ENCODE peak calls at places on chromosomes 13 and 19, in five cellular contexts. One of them, this sample, is unnamed.

GRCh38 chr19:16032509-16033135 is 43.7 kb upstream of the TPM4 start:
- DNase-seq in esophagus squamous epithelium: no peak
- DNase-seq in adrenal gland: peak
- DNase-seq in Peyer's patch: no peak
- DNase-seq in ascending aorta: no peak
- DNase-seq in this sample: no peak

GRCh38 chr13:47213057-47213456 is 316.2 kb upstream of the HTR2A start:
- DNase-seq in esophagus squamous epithelium: no peak
- DNase-seq in adrenal gland: no peak
- DNase-seq in Peyer's patch: no peak
- DNase-seq in ascending aorta: no peak
- DNase-seq in this sample: peak

GRCh38 chr13:113588394-113589111 is 4.0 kb downstream of the TFDP1 start:
- DNase-seq in Peyer's patch: no peak
- DNase-seq in ascending aorta: no peak
- DNase-seq in esophagus squamous epithelium: no peak
- DNase-seq in adrenal gland: no peak
- DNase-seq in this sample: no peak

GRCh38 chr19:29120471-29120870 is 92.5 kb downstream of the UQCRFS1 start:
- DNase-seq in ascending aorta: no peak
- DNase-seq in Peyer's patch: no peak
- DNase-seq in esophagus squamous epithelium: no peak
- DNase-seq in adrenal gland: no peak
- DNase-seq in this sample: no peak

GRCh38 chr13:95660981-95661581 is 15.9 kb upstream of the DNAJC3 start:
- DNase-seq in ascending aorta: no peak
- DNase-seq in Peyer's patch: no peak
- DNase-seq in esophagus squamous epithelium: no peak
- DNase-seq in adrenal gland: no peak
- DNase-seq in this sample: peak

GRCh38 chr19:29849234-29849633 is 37.4 kb downstream of the CCNE1 start:
- DNase-seq in adrenal gland: no peak
- DNase-seq in esophagus squamous epithelium: no peak
- DNase-seq in Peyer's patch: no peak
- DNase-seq in ascending aorta: no peak
- DNase-seq in this sample: no peak

GRCh38 chr13:25237083-25237482 is 50.2 kb downstream of the MTMR6 start:
- DNase-seq in Peyer's patch: no peak
- DNase-seq in adrenal gland: no peak
- DNase-seq in esophagus squamous epithelium: no peak
- DNase-seq in ascending aorta: no peak
- DNase-seq in this sample: no peak

GRCh38 chr13:95233026-95233635 is 68.1 kb downstream of the ABCC4 start:
- DNase-seq in esophagus squamous epithelium: no peak
- DNase-seq in adrenal gland: no peak
- DNase-seq in Peyer's patch: no peak
- DNase-seq in ascending aorta: no peak
- DNase-seq in this sample: no peak

GRCh38 chr19:10353793-10354391 is 14.5 kb upstream of the ICAM3 start:
- DNase-seq in esophagus squamous epithelium: no peak
- DNase-seq in ascending aorta: no peak
- DNase-seq in adrenal gland: peak
- DNase-seq in Peyer's patch: no peak
- DNase-seq in this sample: peak

GRCh38 chr13:111341886-111342285 is 21.4 kb downstream of the TEX29 start:
- DNase-seq in esophagus squamous epithelium: no peak
- DNase-seq in Peyer's patch: no peak
- DNase-seq in ascending aorta: no peak
- DNase-seq in adrenal gland: no peak
- DNase-seq in this sample: no peak

GRCh38 chr13:30268673-30269072 is 38.7 kb downstream of the KATNAL1 start:
- DNase-seq in esophagus squamous epithelium: no peak
- DNase-seq in Peyer's patch: no peak
- DNase-seq in adrenal gland: no peak
- DNase-seq in ascending aorta: no peak
- DNase-seq in this sample: peak

GRCh38 chr19:29893606-29894284 is 48.3 kb upstream of the URI1 start:
- DNase-seq in adrenal gland: no peak
- DNase-seq in ascending aorta: no peak
- DNase-seq in esophagus squamous epithelium: no peak
- DNase-seq in Peyer's patch: no peak
- DNase-seq in this sample: no peak

GRCh38 chr13:27965740-27966640 is 3.1 kb downstream of the CDX2 start:
- DNase-seq in adrenal gland: no peak
- DNase-seq in ascending aorta: no peak
- DNase-seq in Peyer's patch: no peak
- DNase-seq in esophagus squamous epithelium: no peak
- DNase-seq in this sample: no peak

GRCh38 chr19:38980583-38981374 is 5.2 kb upstream of the FBXO17 start:
- DNase-seq in Peyer's patch: no peak
- DNase-seq in ascending aorta: no peak
- DNase-seq in esophagus squamous epithelium: no peak
- DNase-seq in adrenal gland: no peak
- DNase-seq in this sample: no peak

GRCh38 chr19:14502334-14503092 is 6.6 kb upstream of the GIPC1 start:
- DNase-seq in Peyer's patch: no peak
- DNase-seq in ascending aorta: no peak
- DNase-seq in esophagus squamous epithelium: no peak
- DNase-seq in adrenal gland: no peak
- DNase-seq in this sample: peak

GRCh38 chr19:5045015-5045414 is 76.1 kb downstream of the KDM4B start:
- DNase-seq in esophagus squamous epithelium: no peak
- DNase-seq in adrenal gland: no peak
- DNase-seq in ascending aorta: no peak
- DNase-seq in Peyer's patch: no peak
- DNase-seq in this sample: no peak

GRCh38 chr19:53982056-53982455 is 9.4 kb upstream of the CACNG6 start:
- DNase-seq in ascending aorta: no peak
- DNase-seq in esophagus squamous epithelium: no peak
- DNase-seq in Peyer's patch: no peak
- DNase-seq in adrenal gland: no peak
- DNase-seq in this sample: peak

GRCh38 chr13:39422845-39423565 is 180.0 kb downstream of the LHFPL6 start:
- DNase-seq in Peyer's patch: no peak
- DNase-seq in esophagus squamous epithelium: no peak
- DNase-seq in adrenal gland: no peak
- DNase-seq in ascending aorta: no peak
- DNase-seq in this sample: peak

GRCh38 chr13:76976488-76976887 is 15.4 kb upstream of the CLN5 start:
- DNase-seq in esophagus squamous epithelium: no peak
- DNase-seq in Peyer's patch: no peak
- DNase-seq in ascending aorta: no peak
- DNase-seq in adrenal gland: no peak
- DNase-seq in this sample: peak

GRCh38 chr13:95643814-95644598 is 500 bp downstream of the DZIP1 start:
- DNase-seq in Peyer's patch: no peak
- DNase-seq in ascending aorta: no peak
- DNase-seq in adrenal gland: no peak
- DNase-seq in esophagus squamous epithelium: no peak
- DNase-seq in this sample: peak

GRCh38 chr19:41913476-41914190 is 14.6 kb downstream of the ERFL start:
- DNase-seq in Peyer's patch: no peak
- DNase-seq in ascending aorta: no peak
- DNase-seq in esophagus squamous epithelium: no peak
- DNase-seq in adrenal gland: no peak
- DNase-seq in this sample: no peak
- H3K4me3 ChIP-seq in Peyer's patch: no peak
- H3K4me3 ChIP-seq in ascending aorta: no peak
- H3K4me3 ChIP-seq in esophagus squamous epithelium: no peak
- H3K4me3 ChIP-seq in adrenal gland: no peak
- H3K4me3 ChIP-seq in this sample: no peak

GRCh38 chr13:49220035-49220855 is at the start of gene MLNR:
- DNase-seq in Peyer's patch: no peak
- DNase-seq in esophagus squamous epithelium: no peak
- DNase-seq in ascending aorta: no peak
- DNase-seq in adrenal gland: no peak
- DNase-seq in this sample: peak

GRCh38 chr13:49220856-49221614 is 897 bp downstream of the MLNR start:
- DNase-seq in esophagus squamous epithelium: no peak
- DNase-seq in adrenal gland: no peak
- DNase-seq in Peyer's patch: no peak
- DNase-seq in ascending aorta: no peak
- DNase-seq in this sample: no peak

GRCh38 chr13:49218493-49219051 is 1.6 kb upstream of the MLNR start:
- DNase-seq in ascending aorta: no peak
- DNase-seq in Peyer's patch: no peak
- DNase-seq in adrenal gland: no peak
- DNase-seq in esophagus squamous epithelium: no peak
- DNase-seq in this sample: peak

GRCh38 chr13:49217962-49218492 is 2.1 kb upstream of the MLNR start:
- DNase-seq in adrenal gland: no peak
- DNase-seq in esophagus squamous epithelium: no peak
- DNase-seq in ascending aorta: no peak
- DNase-seq in Peyer's patch: no peak
- DNase-seq in this sample: no peak

GRCh38 chr13:49219647-49220034 is 497 bp upstream of the MLNR start:
- DNase-seq in adrenal gland: no peak
- DNase-seq in ascending aorta: no peak
- DNase-seq in Peyer's patch: no peak
- DNase-seq in esophagus squamous epithelium: no peak
- DNase-seq in this sample: no peak
- H3K4me3 ChIP-seq in adrenal gland: no peak
- H3K4me3 ChIP-seq in ascending aorta: peak
- H3K4me3 ChIP-seq in Peyer's patch: peak
- H3K4me3 ChIP-seq in esophagus squamous epithelium: peak
- H3K4me3 ChIP-seq in this sample: peak

GRCh38 chr19:18452386-18452785 is 14.5 kb upstream of the ISYNA1 start:
- DNase-seq in adrenal gland: no peak
- DNase-seq in ascending aorta: no peak
- DNase-seq in esophagus squamous epithelium: no peak
- DNase-seq in Peyer's patch: no peak
- DNase-seq in this sample: no peak

GRCh38 chr19:18449552-18449951 is 11.6 kb upstream of the ISYNA1 start:
- DNase-seq in adrenal gland: no peak
- DNase-seq in ascending aorta: no peak
- DNase-seq in esophagus squamous epithelium: no peak
- DNase-seq in Peyer's patch: no peak
- DNase-seq in this sample: no peak

GRCh38 chr19:18453269-18454024 is 15.5 kb upstream of the ISYNA1 start:
- DNase-seq in ascending aorta: no peak
- DNase-seq in Peyer's patch: no peak
- DNase-seq in esophagus squamous epithelium: no peak
- DNase-seq in adrenal gland: no peak
- DNase-seq in this sample: peak

GRCh38 chr19:18450021-18450933 is 12.3 kb upstream of the ISYNA1 start:
- DNase-seq in ascending aorta: no peak
- DNase-seq in adrenal gland: no peak
- DNase-seq in esophagus squamous epithelium: no peak
- DNase-seq in Peyer's patch: no peak
- DNase-seq in this sample: no peak

GRCh38 chr19:18450934-18451836 is 13.3 kb upstream of the ISYNA1 start:
- DNase-seq in adrenal gland: peak
- DNase-seq in ascending aorta: no peak
- DNase-seq in esophagus squamous epithelium: no peak
- DNase-seq in Peyer's patch: peak
- DNase-seq in this sample: peak
- H3K4me3 ChIP-seq in adrenal gland: no peak
- H3K4me3 ChIP-seq in ascending aorta: no peak
- H3K4me3 ChIP-seq in esophagus squamous epithelium: no peak
- H3K4me3 ChIP-seq in Peyer's patch: no peak
- H3K4me3 ChIP-seq in this sample: no peak

GRCh38 chr19:55563261-55563690 is 17.4 kb downstream of the ZNF579 start:
- DNase-seq in esophagus squamous epithelium: no peak
- DNase-seq in Peyer's patch: no peak
- DNase-seq in ascending aorta: no peak
- DNase-seq in adrenal gland: no peak
- DNase-seq in this sample: no peak
- H3K4me3 ChIP-seq in esophagus squamous epithelium: no peak
- H3K4me3 ChIP-seq in Peyer's patch: no peak
- H3K4me3 ChIP-seq in ascending aorta: no peak
- H3K4me3 ChIP-seq in adrenal gland: no peak
- H3K4me3 ChIP-seq in this sample: no peak